ENCODE peak calls at places on chromosome 5, in eight cellular contexts. Q, B, C, Y, P, G, K and I are unnamed samples.

GRCh38 chr5:79697222-79698164 is 7.9 kb downstream of the CMYA5 start:
- DNase-seq in Q (no peak), B (peak), C (no peak), Y (peak), P (peak), G (peak), K (no peak), I (no peak)

GRCh38 chr5:177111720-177112394 is 21.7 kb upstream of the NSD1 start:
- DNase-seq in Q (peak), B (peak), C (peak), Y (peak), P (no peak), G (peak), K (peak), I (no peak)

GRCh38 chr5:53173083-53173482 is 63.5 kb upstream of the MOCS2 start:
- DNase-seq in Q (no peak), B (no peak), C (no peak), Y (no peak), P (no peak), G (no peak), K (no peak), I (no peak)

GRCh38 chr5:146647656-146648199 is 131.7 kb upstream of the GPR151 start:
- DNase-seq in Q (peak), B (no peak), C (no peak), Y (peak), P (no peak), G (no peak), K (no peak), I (no peak)

GRCh38 chr5:38258319-38259061 is at the start of gene EGFLAM:
- DNase-seq in Q (peak), B (no peak), C (no peak), Y (peak), P (no peak), G (peak), K (no peak), I (no peak)

GRCh38 chr5:128009399-128009798 is 74.2 kb upstream of the SLC12A2 start:
- DNase-seq in Q (no peak), B (no peak), C (no peak), Y (no peak), P (no peak), G (no peak), K (no peak), I (no peak)

GRCh38 chr5:23314827-23315226 is 192.6 kb upstream of the PRDM9 start:
- DNase-seq in Q (no peak), B (peak), C (no peak), Y (no peak), P (no peak), G (no peak), K (no peak), I (peak)

GRCh38 chr5:65213921-65214525 is 267.7 kb downstream of the ADAMTS6 start:
- DNase-seq in Q (peak), B (peak), C (no peak), Y (peak), P (no peak), G (no peak), K (no peak), I (no peak)

GRCh38 chr5:36724429-36725332 is 118.3 kb downstream of the SLC1A3 start:
- DNase-seq in Q (no peak), B (no peak), C (no peak), Y (no peak), P (no peak), G (peak), K (no peak), I (no peak)

GRCh38 chr5:87432460-87432859 is 19.7 kb upstream of the CCNH start:
- DNase-seq in Q (no peak), B (no peak), C (no peak), Y (no peak), P (no peak), G (no peak), K (no peak), I (no peak)

GRCh38 chr5:26329562-26330189 is 708.7 kb downstream of the CDH9 start:
- DNase-seq in Q (peak), B (peak), C (no peak), Y (no peak), P (no peak), G (no peak), K (no peak), I (no peak)